ENCODE peak calls at places on chromosomes 11 and 22, in seven cellular contexts. B, R, E, U, J, N and D are unnamed samples.

GRCh38 chr11:122159861-122160260 is 43.8 kb upstream of the BLID start:
- DNase-seq in U (no peak), R (no peak), E (no peak), J (no peak), B (no peak), N (no peak), D (no peak)

GRCh38 chr11:77200869-77201268 is 72.8 kb downstream of the MYO7A start:
- DNase-seq in U (no peak), N (no peak), B (no peak), E (no peak), R (no peak), J (no peak), D (no peak)

GRCh38 chr11:19817265-19817851 is 104.7 kb downstream of the NAV2 start:
- DNase-seq in U (no peak), N (no peak), E (no peak), R (no peak), J (no peak), B (no peak), D (no peak)

GRCh38 chr11:93537022-93537421 is 6.2 kb downstream of the SMCO4 start:
- DNase-seq in R (no peak), J (no peak), B (no peak), N (no peak), U (no peak), E (no peak), D (no peak)

GRCh38 chr22:30214703-30215405 is 31.7 kb downstream of the LIF start:
- DNase-seq in N (no peak), R (no peak), J (no peak), E (no peak), B (no peak), U (no peak), D (peak)

GRCh38 chr11:101860694-101861371 is 54.0 kb upstream of the CEP126 start:
- DNase-seq in R (peak), B (peak), E (peak), J (peak), N (peak), U (no peak), D (peak)

GRCh38 chr11:96215094-96215782 is 127.8 kb downstream of the MAML2 start:
- DNase-seq in N (peak), B (peak), U (no peak), J (no peak), E (no peak), R (peak), D (peak)

GRCh38 chr11:128365044-128365443 is 222.3 kb downstream of the ETS1 start:
- DNase-seq in U (no peak), R (peak), N (no peak), B (peak), J (no peak), E (no peak), D (peak)

GRCh38 chr11:10139656-10140055 is 154.4 kb downstream of the SBF2 start:
- DNase-seq in E (no peak), R (no peak), J (no peak), U (peak), N (no peak), B (peak), D (no peak)

GRCh38 chr11:44631831-44632230 is 66.4 kb downstream of the CD82 start:
- DNase-seq in J (no peak), B (no peak), U (no peak), E (no peak), R (no peak), N (no peak), D (no peak)

GRCh38 chr11:59510917-59511589 is at the start of gene OR4D9:
- DNase-seq in J (no peak), N (no peak), R (peak), B (no peak), E (no peak), U (no peak), D (peak)

GRCh38 chr22:47848384-47848920 is 1086.0 kb downstream of the TBC1D22A start:
- DNase-seq in J (no peak), E (no peak), B (no peak), N (no peak), U (no peak), R (no peak), D (no peak)

GRCh38 chr22:49668402-49668801 is 159.3 kb downstream of the BRD1 start:
- DNase-seq in N (no peak), R (no peak), U (no peak), B (no peak), J (no peak), E (no peak), D (no peak)

GRCh38 chr11:9219572-9219971 is 45.6 kb downstream of the DENND5A start:
- DNase-seq in B (peak), J (no peak), E (no peak), U (peak), N (no peak), R (no peak), D (no peak)